ENCODE peak calls at places on chromosomes 7 and 10, in eight cellular contexts. One of them, this sample, is unnamed.

GRCh38 chr10:6053816-6054581 is 8.2 kb downstream of the IL2RA start:
- DNase-seq in AG08395: no peak
- DNase-seq in spleen: peak; percentile 81
- DNase-seq in H1: no peak
- DNase-seq in iris pigment epithelial cell: no peak
- DNase-seq in Caco-2: no peak
- DNase-seq in stimulated activated CD8-positive, alpha-beta memory T cell treated with anti-CD3 and anti-CD28 coated beads, Interleukin-15, amount 100 ng/mL, for 1 hour: no peak
- DNase-seq in A172: no peak
- DNase-seq in this sample: no peak

GRCh38 chr7:27774717-27775328 is 34.9 kb downstream of the TAX1BP1 start:
- DNase-seq in stimulated activated CD8-positive, alpha-beta memory T cell treated with anti-CD3 and anti-CD28 coated beads, Interleukin-15, amount 100 ng/mL, for 1 hour: no peak
- DNase-seq in A172: peak; percentile 32
- DNase-seq in iris pigment epithelial cell: peak; percentile 40
- DNase-seq in AG08395: peak; percentile 19
- DNase-seq in Caco-2: no peak
- DNase-seq in spleen: no peak
- DNase-seq in H1: no peak
- DNase-seq in this sample: no peak

GRCh38 chr10:75220258-75220657 is 9.7 kb downstream of the VDAC2 start:
- DNase-seq in A172: no peak
- DNase-seq in H1: no peak
- DNase-seq in stimulated activated CD8-positive, alpha-beta memory T cell treated with anti-CD3 and anti-CD28 coated beads, Interleukin-15, amount 100 ng/mL, for 1 hour: no peak
- DNase-seq in spleen: no peak
- DNase-seq in iris pigment epithelial cell: no peak
- DNase-seq in Caco-2: no peak
- DNase-seq in AG08395: no peak
- DNase-seq in this sample: no peak

GRCh38 chr7:88027724-88028123 is 93.7 kb downstream of the ADAM22 start:
- DNase-seq in stimulated activated CD8-positive, alpha-beta memory T cell treated with anti-CD3 and anti-CD28 coated beads, Interleukin-15, amount 100 ng/mL, for 1 hour: no peak
- DNase-seq in A172: no peak
- DNase-seq in AG08395: no peak
- DNase-seq in spleen: no peak
- DNase-seq in Caco-2: no peak
- DNase-seq in H1: no peak
- DNase-seq in iris pigment epithelial cell: no peak
- DNase-seq in this sample: no peak

GRCh38 chr10:76311752-76312699 is 880.6 kb downstream of the LRMDA start:
- DNase-seq in spleen: no peak
- DNase-seq in iris pigment epithelial cell: no peak
- DNase-seq in A172: peak; percentile 62
- DNase-seq in Caco-2: peak; percentile 67
- DNase-seq in AG08395: peak; percentile 44
- DNase-seq in H1: no peak
- DNase-seq in stimulated activated CD8-positive, alpha-beta memory T cell treated with anti-CD3 and anti-CD28 coated beads, Interleukin-15, amount 100 ng/mL, for 1 hour: no peak
- DNase-seq in this sample: no peak

GRCh38 chr10:77605466-77605865 is 32.1 kb downstream of the KCNMA1 start:
- DNase-seq in spleen: no peak
- DNase-seq in A172: peak; percentile 47
- DNase-seq in iris pigment epithelial cell: no peak
- DNase-seq in stimulated activated CD8-positive, alpha-beta memory T cell treated with anti-CD3 and anti-CD28 coated beads, Interleukin-15, amount 100 ng/mL, for 1 hour: no peak
- DNase-seq in H1: no peak
- DNase-seq in AG08395: peak; percentile 62
- DNase-seq in Caco-2: peak; percentile 48
- DNase-seq in this sample: no peak

GRCh38 chr7:137209151-137209822 is 134.2 kb downstream of the PTN start:
- DNase-seq in stimulated activated CD8-positive, alpha-beta memory T cell treated with anti-CD3 and anti-CD28 coated beads, Interleukin-15, amount 100 ng/mL, for 1 hour: no peak
- DNase-seq in iris pigment epithelial cell: peak; percentile 1
- DNase-seq in AG08395: no peak
- DNase-seq in spleen: no peak
- DNase-seq in A172: no peak
- DNase-seq in Caco-2: no peak
- DNase-seq in H1: no peak
- DNase-seq in this sample: no peak

GRCh38 chr10:104622598-104623209 is 18.4 kb upstream of the SORCS3 start:
- DNase-seq in stimulated activated CD8-positive, alpha-beta memory T cell treated with anti-CD3 and anti-CD28 coated beads, Interleukin-15, amount 100 ng/mL, for 1 hour: no peak
- DNase-seq in Caco-2: peak; percentile 71
- DNase-seq in spleen: no peak
- DNase-seq in H1: no peak
- DNase-seq in iris pigment epithelial cell: peak; percentile 12
- DNase-seq in AG08395: peak; percentile 24
- DNase-seq in A172: peak; percentile 28
- DNase-seq in this sample: peak; percentile 9

GRCh38 chr10:13784067-13784466 is 197.3 kb downstream of the PRPF18 start:
- DNase-seq in A172: no peak
- DNase-seq in stimulated activated CD8-positive, alpha-beta memory T cell treated with anti-CD3 and anti-CD28 coated beads, Interleukin-15, amount 100 ng/mL, for 1 hour: no peak
- DNase-seq in spleen: no peak
- DNase-seq in iris pigment epithelial cell: peak; percentile 54
- DNase-seq in H1: no peak
- DNase-seq in AG08395: peak; percentile 46
- DNase-seq in Caco-2: no peak
- DNase-seq in this sample: peak; percentile 55

GRCh38 chr7:3089493-3089892 is 45.8 kb upstream of the CARD11 start:
- DNase-seq in spleen: no peak
- DNase-seq in iris pigment epithelial cell: no peak
- DNase-seq in H1: peak; percentile 46
- DNase-seq in Caco-2: peak; percentile 40
- DNase-seq in A172: peak; percentile 31
- DNase-seq in stimulated activated CD8-positive, alpha-beta memory T cell treated with anti-CD3 and anti-CD28 coated beads, Interleukin-15, amount 100 ng/mL, for 1 hour: no peak
- DNase-seq in AG08395: no peak
- DNase-seq in this sample: no peak

GRCh38 chr7:47393406-47393805 is 188.5 kb downstream of the TNS3 start:
- DNase-seq in A172: no peak
- DNase-seq in stimulated activated CD8-positive, alpha-beta memory T cell treated with anti-CD3 and anti-CD28 coated beads, Interleukin-15, amount 100 ng/mL, for 1 hour: no peak
- DNase-seq in H1: no peak
- DNase-seq in iris pigment epithelial cell: no peak
- DNase-seq in spleen: no peak
- DNase-seq in Caco-2: no peak
- DNase-seq in AG08395: no peak
- DNase-seq in this sample: no peak

GRCh38 chr7:131436384-131436783 is 108.7 kb downstream of the MKLN1 start:
- DNase-seq in iris pigment epithelial cell: no peak
- DNase-seq in stimulated activated CD8-positive, alpha-beta memory T cell treated with anti-CD3 and anti-CD28 coated beads, Interleukin-15, amount 100 ng/mL, for 1 hour: no peak
- DNase-seq in AG08395: no peak
- DNase-seq in spleen: no peak
- DNase-seq in Caco-2: no peak
- DNase-seq in H1: no peak
- DNase-seq in A172: no peak
- DNase-seq in this sample: no peak

GRCh38 chr10:59896186-59896585 is 10.2 kb downstream of the CCDC6 start:
- DNase-seq in AG08395: no peak
- DNase-seq in iris pigment epithelial cell: no peak
- DNase-seq in Caco-2: no peak
- DNase-seq in spleen: no peak
- DNase-seq in stimulated activated CD8-positive, alpha-beta memory T cell treated with anti-CD3 and anti-CD28 coated beads, Interleukin-15, amount 100 ng/mL, for 1 hour: no peak
- DNase-seq in H1: no peak
- DNase-seq in A172: no peak
- DNase-seq in this sample: no peak

GRCh38 chr7:40966693-40967092 is 736.2 kb downstream of the INHBA start:
- DNase-seq in H1: no peak
- DNase-seq in stimulated activated CD8-positive, alpha-beta memory T cell treated with anti-CD3 and anti-CD28 coated beads, Interleukin-15, amount 100 ng/mL, for 1 hour: no peak
- DNase-seq in Caco-2: no peak
- DNase-seq in AG08395: no peak
- DNase-seq in A172: no peak
- DNase-seq in spleen: no peak
- DNase-seq in iris pigment epithelial cell: no peak
- DNase-seq in this sample: no peak

GRCh38 chr7:35799846-35800717 is 775 bp upstream of the SEPTIN7 start:
- DNase-seq in A172: peak; percentile 90
- DNase-seq in spleen: peak; percentile 96
- DNase-seq in H1: peak; percentile 81
- DNase-seq in Caco-2: peak; percentile 94
- DNase-seq in AG08395: peak; percentile 69
- DNase-seq in stimulated activated CD8-positive, alpha-beta memory T cell treated with anti-CD3 and anti-CD28 coated beads, Interleukin-15, amount 100 ng/mL, for 1 hour: no peak
- DNase-seq in iris pigment epithelial cell: peak; percentile 86
- DNase-seq in this sample: no peak

GRCh38 chr7:150374472-150374871 is 4.7 kb upstream of the ZNF775 start:
- DNase-seq in iris pigment epithelial cell: no peak
- DNase-seq in AG08395: no peak
- DNase-seq in spleen: no peak
- DNase-seq in Caco-2: no peak
- DNase-seq in A172: no peak
- DNase-seq in stimulated activated CD8-positive, alpha-beta memory T cell treated with anti-CD3 and anti-CD28 coated beads, Interleukin-15, amount 100 ng/mL, for 1 hour: no peak
- DNase-seq in H1: no peak
- DNase-seq in this sample: no peak

GRCh38 chr10:33193867-33194521 is 140.5 kb downstream of the NRP1 start:
- DNase-seq in spleen: no peak
- DNase-seq in AG08395: peak; percentile 40
- DNase-seq in iris pigment epithelial cell: peak; percentile 80
- DNase-seq in H1: no peak
- DNase-seq in Caco-2: no peak
- DNase-seq in stimulated activated CD8-positive, alpha-beta memory T cell treated with anti-CD3 and anti-CD28 coated beads, Interleukin-15, amount 100 ng/mL, for 1 hour: no peak
- DNase-seq in A172: no peak
- DNase-seq in this sample: no peak

This sample was measured in naive thymus-derived CD8-positive, alpha-beta T cell.